ENCODE peak calls at places on chromosome 12, in ten cellular contexts. Q, K, H, C, N, G, Z, F, T and A are unnamed samples.

GRCh38 chr12:108187831-108188230 is 58.7 kb downstream of the WSCD2 start:
- DNase-seq in Q (no peak), K (no peak), H (no peak), C (no peak), N (no peak), G (no peak), Z (no peak), F (no peak), T (no peak), A (no peak)

GRCh38 chr12:95998611-95999300 is 2.6 kb upstream of the HAL start:
- DNase-seq in Q (peak), K (no peak), H (no peak), C (peak), N (no peak), G (peak), Z (peak), F (peak), T (peak), A (no peak)

GRCh38 chr12:124410354-124411175 is 115.7 kb downstream of the RFLNA start:
- DNase-seq in Q (peak), K (no peak), H (no peak), C (no peak), N (no peak), G (no peak), Z (no peak), F (no peak), T (no peak), A (no peak)

GRCh38 chr12:5222011-5222461 is 178.4 kb downstream of the KCNA5 start:
- DNase-seq in Q (no peak), K (no peak), H (no peak), C (no peak), N (no peak), G (no peak), Z (no peak), F (no peak), T (no peak), A (no peak)

GRCh38 chr12:59583003-59583712 is 12.7 kb upstream of the SLC16A7 start:
- DNase-seq in Q (no peak), K (no peak), H (no peak), C (no peak), N (no peak), G (no peak), Z (no peak), F (no peak), T (no peak), A (no peak)

GRCh38 chr12:45728625-45729232 is 777 bp upstream of the ARID2 start:
- DNase-seq in Q (peak), K (peak), H (peak), C (peak), N (peak), G (peak), Z (peak), F (peak), T (peak), A (peak)

GRCh38 chr12:96155181-96155580 is 39.0 kb upstream of the ELK3 start:
- DNase-seq in Q (no peak), K (no peak), H (no peak), C (no peak), N (no peak), G (no peak), Z (no peak), F (no peak), T (no peak), A (no peak)

GRCh38 chr12:69330475-69331473 is 17.4 kb upstream of the LYZ start:
- DNase-seq in Q (peak), K (peak), H (no peak), C (peak), N (peak), G (no peak), Z (peak), F (no peak), T (no peak), A (no peak)

GRCh38 chr12:70603044-70603443 is 34.2 kb downstream of the PTPRB start:
- DNase-seq in Q (no peak), K (no peak), H (no peak), C (no peak), N (no peak), G (no peak), Z (no peak), F (no peak), T (no peak), A (no peak)

GRCh38 chr12:49553512-49554088 is 14.3 kb downstream of the MCRS1 start:
- DNase-seq in Q (no peak), K (no peak), H (no peak), C (no peak), N (no peak), G (peak), Z (no peak), F (no peak), T (peak), A (no peak)

GRCh38 chr12:42802688-42803279 is 213.2 kb upstream of the PRICKLE1 start:
- DNase-seq in Q (no peak), K (no peak), H (no peak), C (no peak), N (no peak), G (no peak), Z (no peak), F (no peak), T (no peak), A (no peak)

GRCh38 chr12:57845478-57846284 is 848 bp downstream of the CTDSP2 start:
- DNase-seq in Q (peak), K (peak), H (peak), C (peak), N (peak), G (peak), Z (peak), F (no peak), T (peak), A (peak)

GRCh38 chr12:67430708-67431335 is 161.7 kb downstream of the CAND1 start:
- DNase-seq in Q (peak), K (peak), H (peak), C (no peak), N (peak), G (no peak), Z (no peak), F (no peak), T (no peak), A (peak)

GRCh38 chr12:120229583-120230325 is 28.8 kb upstream of the RPLP0 start:
- DNase-seq in Q (no peak), K (no peak), H (no peak), C (no peak), N (no peak), G (no peak), Z (peak), F (no peak), T (no peak), A (peak)

GRCh38 chr12:9794484-9795063 is 32.7 kb upstream of the KLRF1 start:
- DNase-seq in Q (no peak), K (no peak), H (no peak), C (no peak), N (no peak), G (no peak), Z (no peak), F (peak), T (no peak), A (no peak)

GRCh38 chr12:38149395-38150073 is 167.0 kb upstream of the ALG10B start:
- DNase-seq in Q (no peak), K (no peak), H (no peak), C (no peak), N (no peak), G (no peak), Z (no peak), F (no peak), T (no peak), A (no peak)

DNA sequence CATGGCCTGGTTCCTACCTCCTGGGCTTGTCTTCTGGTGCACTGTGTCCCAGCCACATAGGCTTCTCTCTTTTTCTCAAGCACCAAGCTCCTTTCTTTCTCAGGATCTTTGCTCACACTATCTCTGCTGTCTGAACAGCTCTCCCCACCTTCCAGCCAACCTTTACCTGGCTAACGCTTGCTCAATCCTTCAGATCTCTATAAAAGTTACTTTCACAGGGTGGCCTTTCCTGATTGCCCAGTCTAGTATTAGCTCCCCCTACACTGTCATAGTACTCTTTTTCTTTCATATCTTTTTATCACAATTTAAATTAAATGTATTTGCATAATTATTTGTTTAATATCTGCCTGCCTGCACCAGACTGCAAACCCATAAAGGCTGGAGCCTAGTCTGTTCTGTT is 3.8 kb downstream of the PARP11 start:
- DNase-seq in Q (no peak), K (no peak), H (no peak), C (peak), N (no peak), G (no peak), Z (no peak), F (no peak), T (no peak), A (no peak)
- H3K27ac ChIP-seq in Q (no peak), K (no peak), H (no peak), C (peak), N (no peak), G (no peak), Z (no peak), F (no peak), T (no peak), A (no peak)

GRCh38 chr12:52232233-52232915 is 669 bp upstream of the KRT7 start:
- DNase-seq in Q (no peak), K (no peak), H (peak), C (no peak), N (no peak), G (no peak), Z (no peak), F (no peak), T (no peak), A (peak)

GRCh38 chr12:52231305-52232232 is 1.5 kb upstream of the KRT7 start:
- DNase-seq in Q (no peak), K (no peak), H (peak), C (no peak), N (no peak), G (no peak), Z (peak), F (no peak), T (no peak), A (peak)

GRCh38 chr12:52229836-52230343 is 3.2 kb upstream of the KRT7 start:
- DNase-seq in Q (no peak), K (no peak), H (peak), C (no peak), N (no peak), G (no peak), Z (no peak), F (no peak), T (no peak), A (peak)

GRCh38 chr12:52228931-52229330 is 4.1 kb upstream of the KRT7 start:
- DNase-seq in Q (no peak), K (no peak), H (peak), C (no peak), N (no peak), G (no peak), Z (no peak), F (no peak), T (no peak), A (peak)

DNA sequence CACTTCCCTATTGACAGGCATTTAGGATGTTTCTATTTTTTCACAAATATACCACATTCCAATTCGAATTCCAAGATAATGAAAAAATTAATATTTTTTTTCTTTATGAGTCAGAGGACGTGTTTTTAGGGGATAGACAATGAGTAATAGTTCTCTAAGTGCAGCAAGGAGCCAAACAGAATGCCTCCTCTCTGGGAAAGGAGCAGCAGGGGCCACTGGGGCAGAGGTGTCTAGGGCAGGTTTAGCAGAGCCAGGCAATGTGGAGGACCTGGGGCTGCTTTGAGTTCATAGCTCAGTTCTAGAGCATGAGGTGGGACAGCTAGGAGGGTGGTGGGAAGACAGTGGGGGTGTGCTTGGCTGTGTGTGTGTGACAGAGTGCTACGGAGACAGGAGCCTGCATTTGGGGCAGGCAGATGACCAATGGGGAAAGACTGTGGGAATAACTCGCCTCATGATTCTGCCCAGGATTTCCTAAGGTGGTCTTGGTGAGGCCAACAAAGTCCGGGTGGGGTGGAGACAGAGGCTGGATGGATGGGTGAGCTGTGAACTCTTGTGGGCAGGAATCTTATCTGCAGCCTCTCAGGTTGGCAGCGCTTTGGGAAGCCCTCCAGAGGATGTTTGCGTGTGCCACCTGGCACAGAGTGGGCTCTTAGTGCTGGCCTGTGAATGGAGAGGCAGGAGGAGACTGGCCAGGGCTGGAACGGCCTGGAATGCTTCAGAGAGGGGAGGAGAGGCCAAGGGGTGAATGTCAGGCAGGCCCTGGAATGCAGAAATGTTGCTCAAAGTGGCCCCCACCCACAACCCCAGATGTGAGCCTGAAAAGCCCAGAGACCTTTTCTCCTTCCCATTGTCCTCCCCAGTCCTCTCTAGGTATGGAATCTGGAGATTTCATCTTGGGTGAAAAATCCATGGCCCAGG is 2.4 kb upstream of the KRT7 start:
- DNase-seq in Q (peak), K (no peak), H (peak), C (no peak), N (no peak), G (no peak), Z (no peak), F (no peak), T (no peak), A (peak)
- H3K4me3 ChIP-seq in Q (no peak), K (no peak), H (no peak), C (no peak), N (no peak), G (no peak), Z (no peak), F (no peak), T (no peak), A (no peak)

GRCh38 chr12:121356657-121357056 is 4.4 kb upstream of the ANAPC5 start:
- DNase-seq in Q (no peak), K (no peak), H (no peak), C (no peak), N (no peak), G (no peak), Z (no peak), F (no peak), T (peak), A (no peak)

GRCh38 chr12:121355818-121356217 is 3.6 kb upstream of the ANAPC5 start:
- DNase-seq in Q (no peak), K (no peak), H (no peak), C (no peak), N (no peak), G (no peak), Z (no peak), F (no peak), T (no peak), A (no peak)

GRCh38 chr12:121346747-121347146 is 5.5 kb downstream of the ANAPC5 start:
- DNase-seq in Q (no peak), K (no peak), H (no peak), C (no peak), N (no peak), G (no peak), Z (no peak), F (no peak), T (no peak), A (no peak)

GRCh38 chr12:121357331-121357730 is 5.1 kb upstream of the ANAPC5 start:
- DNase-seq in Q (no peak), K (no peak), H (no peak), C (no peak), N (no peak), G (no peak), Z (no peak), F (no peak), T (no peak), A (no peak)

GRCh38 chr12:121352053-121353018 is at the start of gene ANAPC5:
- DNase-seq in Q (peak), K (peak), H (peak), C (peak), N (peak), G (peak), Z (peak), F (peak), T (peak), A (peak)
- TF ChIP-seq POLR2A in Q (peak), K (peak), H (peak), C (peak), N (peak), G (peak), Z (peak), F (peak), T (peak), A (peak)

GRCh38 chr12:26688344-26688904 is 144.6 kb downstream of the ITPR2 start:
- DNase-seq in Q (no peak), K (no peak), H (no peak), C (no peak), N (no peak), G (no peak), Z (no peak), F (no peak), T (no peak), A (no peak)

GRCh38 chr12:26683443-26683842 is 149.6 kb downstream of the ITPR2 start:
- DNase-seq in Q (no peak), K (no peak), H (no peak), C (no peak), N (no peak), G (no peak), Z (no peak), F (no peak), T (no peak), A (no peak)

GRCh38 chr12:26689281-26689841 is 143.6 kb downstream of the ITPR2 start:
- DNase-seq in Q (no peak), K (no peak), H (no peak), C (no peak), N (no peak), G (no peak), Z (no peak), F (no peak), T (peak), A (no peak)

GRCh38 chr12:26690601-26691000 is 142.4 kb downstream of the ITPR2 start:
- DNase-seq in Q (no peak), K (no peak), H (no peak), C (no peak), N (no peak), G (no peak), Z (no peak), F (no peak), T (no peak), A (no peak)

DNA sequence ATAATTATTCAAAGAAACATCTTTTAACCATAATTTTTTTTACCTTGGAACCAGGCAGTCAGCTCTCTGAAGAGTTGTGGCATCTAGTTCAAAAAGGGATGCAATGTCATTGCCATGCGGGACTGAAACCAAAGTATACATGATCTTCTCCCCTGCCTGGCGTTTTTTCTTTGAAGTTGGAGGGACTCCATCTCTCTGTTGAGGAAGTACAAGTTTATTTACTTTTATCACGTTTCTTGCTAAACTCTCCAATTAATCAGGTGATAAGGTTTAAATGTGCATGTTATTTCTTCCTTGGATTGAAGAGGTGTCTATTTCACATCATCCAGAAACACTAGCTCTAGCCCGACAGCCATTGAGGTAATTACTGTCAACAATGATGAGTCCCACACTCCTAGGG is 146.6 kb downstream of the ITPR2 start:
- DNase-seq in Q (no peak), K (no peak), H (no peak), C (no peak), N (no peak), G (no peak), Z (no peak), F (no peak), T (no peak), A (no peak)
- H3K27ac ChIP-seq in Q (no peak), K (no peak), H (no peak), C (no peak), N (no peak), G (no peak), Z (no peak), F (no peak), T (no peak), A (no peak)